ENCODE peak calls at places on chromosomes 11 and 22, in eight cellular contexts. J is astrocyte of the spinal cord; E is type B pancreatic cell; U is tibial nerve; D is fibroblast of mammary gland; S is RWPE2; Y is CD4-positive, alpha-beta T cell; H is IMR-90. I is an unnamed sample.

GRCh38 chr22:38067028-38067415 is 9.8 kb downstream of the PICK1 start:
- DNase-seq in J (no peak), E (no peak), U (peak), D (no peak), S (peak), Y (no peak), H (no peak), I (no peak)

GRCh38 chr11:11992257-11992690 is 16.2 kb downstream of the DKK3 start:
- DNase-seq in J (peak), E (peak), U (no peak), D (peak), S (no peak), Y (no peak), H (no peak), I (peak)

GRCh38 chr22:24688294-24688693 is 85.3 kb downstream of the GGT1 start:
- DNase-seq in J (no peak), E (no peak), U (no peak), D (no peak), S (no peak), Y (no peak), H (no peak), I (no peak)

GRCh38 chr11:95977534-95978174 is 53.7 kb upstream of the MTMR2 start:
- DNase-seq in J (peak), E (no peak), U (no peak), D (peak), S (no peak), Y (no peak), H (peak), I (peak)

GRCh38 chr11:69049490-69049867 is 747 bp downstream of the TPCN2 start:
- DNase-seq in J (no peak), E (no peak), U (no peak), D (no peak), S (no peak), Y (no peak), H (no peak), I (no peak)

GRCh38 chr11:29482510-29482909 is 534.3 kb downstream of the KCNA4 start:
- DNase-seq in J (no peak), E (no peak), U (no peak), D (no peak), S (no peak), Y (no peak), H (no peak), I (no peak)

GRCh38 chr11:119044708-119045107 is 12.3 kb downstream of the HYOU1 start:
- DNase-seq in J (no peak), E (no peak), U (no peak), D (no peak), S (no peak), Y (no peak), H (no peak), I (no peak)

GRCh38 chr22:29700206-29700948 is 19.4 kb upstream of the CABP7 start:
- DNase-seq in J (no peak), E (no peak), U (no peak), D (no peak), S (no peak), Y (no peak), H (peak), I (no peak)

GRCh38 chr22:41526802-41527799 is 17.2 kb downstream of the POLR3H start:
- DNase-seq in J (no peak), E (no peak), U (no peak), D (peak), S (no peak), Y (peak), H (peak), I (no peak)

GRCh38 chr11:114271316-114271715 is 24.9 kb upstream of the NNMT start:
- DNase-seq in J (no peak), E (peak), U (no peak), D (no peak), S (no peak), Y (no peak), H (no peak), I (no peak)

GRCh38 chr11:134997652-134998320 is 585.7 kb upstream of the B3GAT1 start:
- DNase-seq in J (no peak), E (no peak), U (no peak), D (no peak), S (no peak), Y (no peak), H (no peak), I (no peak)

GRCh38 chr11:12092714-12093113 is 17.7 kb upstream of the MICAL2 start:
- DNase-seq in J (no peak), E (no peak), U (no peak), D (no peak), S (no peak), Y (no peak), H (no peak), I (no peak)

GRCh38 chr11:12963789-12964536 is 45.2 kb upstream of the RASSF10 start:
- DNase-seq in J (peak), E (peak), U (peak), D (peak), S (no peak), Y (peak), H (peak), I (peak)

GRCh38 chr11:121033635-121034034 is 9.7 kb downstream of the TBCEL start:
- DNase-seq in J (no peak), E (no peak), U (no peak), D (no peak), S (no peak), Y (no peak), H (no peak), I (no peak)

GRCh38 chr11:95283653-95284052 is 52.7 kb upstream of the SESN3 start:
- DNase-seq in J (no peak), E (no peak), U (no peak), D (peak), S (no peak), Y (no peak), H (no peak), I (no peak)

GRCh38 chr22:39151329-39151975 is 1.0 kb downstream of the CBX7 start:
- DNase-seq in J (no peak), E (no peak), U (no peak), D (no peak), S (no peak), Y (no peak), H (no peak), I (no peak)

GRCh38 chr11:128737704-128738103 is 43.8 kb downstream of the FLI1 start:
- DNase-seq in J (no peak), E (no peak), U (no peak), D (no peak), S (no peak), Y (no peak), H (no peak), I (no peak)

GRCh38 chr22:36925388-36926290 is 12.2 kb downstream of the CSF2RB start:
- DNase-seq in J (no peak), E (no peak), U (no peak), D (no peak), S (no peak), Y (no peak), H (peak), I (no peak)

GRCh38 chr11:88522624-88523361 is 185.3 kb upstream of the CTSC start:
- DNase-seq in J (no peak), E (no peak), U (no peak), D (no peak), S (no peak), Y (no peak), H (no peak), I (no peak)

GRCh38 chr22:46528121-46528610 is 9.3 kb downstream of the CELSR1 start:
- DNase-seq in J (peak), E (no peak), U (no peak), D (no peak), S (peak), Y (no peak), H (peak), I (peak)

GRCh38 chr22:38422615-38423511 is 32.1 kb downstream of the KCNJ4 start:
- DNase-seq in J (no peak), E (no peak), U (no peak), D (no peak), S (no peak), Y (no peak), H (no peak), I (no peak)

GRCh38 chr11:79101736-79102135 is 339.1 kb downstream of the TENM4 start:
- DNase-seq in J (no peak), E (no peak), U (no peak), D (no peak), S (no peak), Y (no peak), H (no peak), I (no peak)

GRCh38 chr11:33941637-33942160 is 49.8 kb upstream of the LMO2 start:
- DNase-seq in J (peak), E (no peak), U (no peak), D (peak), S (no peak), Y (no peak), H (no peak), I (peak)

GRCh38 chr11:15775051-15775541 is 581.2 kb downstream of the SOX6 start:
- DNase-seq in J (peak), E (no peak), U (no peak), D (no peak), S (no peak), Y (no peak), H (peak), I (no peak)

GRCh38 chr22:40890881-40891280 is 29.0 kb upstream of the DNAJB7 start:
- DNase-seq in J (no peak), E (no peak), U (no peak), D (peak), S (no peak), Y (no peak), H (peak), I (no peak)

GRCh38 chr11:3902441-3902840 is 47.0 kb downstream of the STIM1 start:
- DNase-seq in J (no peak), E (no peak), U (no peak), D (no peak), S (no peak), Y (no peak), H (no peak), I (no peak)

GRCh38 chr11:64894070-64894811 is 15.8 kb upstream of the EHD1 start:
- DNase-seq in J (peak), E (peak), U (peak), D (peak), S (no peak), Y (peak), H (peak), I (peak)

GRCh38 chr11:72719144-72719543 is 33.1 kb downstream of the ARAP1 start:
- DNase-seq in J (no peak), E (no peak), U (no peak), D (peak), S (no peak), Y (no peak), H (peak), I (no peak)

GRCh38 chr11:37504925-37505324 is 906.9 kb upstream of the RAG2 start:
- DNase-seq in J (peak), E (no peak), U (no peak), D (peak), S (peak), Y (no peak), H (peak), I (peak)

GRCh38 chr11:9617960-9618359 is 44.5 kb downstream of the WEE1 start:
- DNase-seq in J (peak), E (no peak), U (no peak), D (peak), S (no peak), Y (no peak), H (peak), I (peak)

GRCh38 chr11:120055646-120056045 is 82.3 kb downstream of the TRIM29 start:
- DNase-seq in J (peak), E (no peak), U (no peak), D (no peak), S (no peak), Y (no peak), H (no peak), I (no peak)

GRCh38 chr22:18970180-18970947 is 34.3 kb upstream of the PRODH start:
- DNase-seq in J (no peak), E (no peak), U (no peak), D (no peak), S (no peak), Y (no peak), H (no peak), I (no peak)

GRCh38 chr11:66854231-66854661 is 2.6 kb upstream of the LRFN4 start:
- DNase-seq in J (no peak), E (no peak), U (no peak), D (no peak), S (no peak), Y (no peak), H (no peak), I (no peak)

GRCh38 chr11:69935941-69936505 is 116.8 kb upstream of the FGF3 start:
- DNase-seq in J (no peak), E (no peak), U (no peak), D (no peak), S (no peak), Y (no peak), H (no peak), I (no peak)

GRCh38 chr11:73894725-73895335 is 18.0 kb downstream of the PAAF1 start:
- DNase-seq in J (peak), E (no peak), U (no peak), D (peak), S (no peak), Y (no peak), H (peak), I (no peak)

GRCh38 chr22:26550498-26551033 is 38.3 kb upstream of the TFIP11 start:
- DNase-seq in J (peak), E (no peak), U (no peak), D (peak), S (no peak), Y (no peak), H (peak), I (peak)

GRCh38 chr11:116986521-116987105 is 111.6 kb downstream of the SIK3 start:
- DNase-seq in J (peak), E (no peak), U (no peak), D (peak), S (no peak), Y (no peak), H (peak), I (peak)

GRCh38 chr22:48227341-48228018 is 1465.0 kb downstream of the TBC1D22A start:
- DNase-seq in J (no peak), E (peak), U (no peak), D (no peak), S (no peak), Y (no peak), H (no peak), I (no peak)

GRCh38 chr11:3224730-3225098 is 6.1 kb upstream of the MRGPRG start:
- DNase-seq in J (no peak), E (no peak), U (no peak), D (no peak), S (no peak), Y (no peak), H (no peak), I (no peak)

GRCh38 chr11:112498701-112499100 is 238.0 kb upstream of the PLET1 start:
- DNase-seq in J (no peak), E (no peak), U (no peak), D (no peak), S (no peak), Y (no peak), H (no peak), I (no peak)

DNA sequence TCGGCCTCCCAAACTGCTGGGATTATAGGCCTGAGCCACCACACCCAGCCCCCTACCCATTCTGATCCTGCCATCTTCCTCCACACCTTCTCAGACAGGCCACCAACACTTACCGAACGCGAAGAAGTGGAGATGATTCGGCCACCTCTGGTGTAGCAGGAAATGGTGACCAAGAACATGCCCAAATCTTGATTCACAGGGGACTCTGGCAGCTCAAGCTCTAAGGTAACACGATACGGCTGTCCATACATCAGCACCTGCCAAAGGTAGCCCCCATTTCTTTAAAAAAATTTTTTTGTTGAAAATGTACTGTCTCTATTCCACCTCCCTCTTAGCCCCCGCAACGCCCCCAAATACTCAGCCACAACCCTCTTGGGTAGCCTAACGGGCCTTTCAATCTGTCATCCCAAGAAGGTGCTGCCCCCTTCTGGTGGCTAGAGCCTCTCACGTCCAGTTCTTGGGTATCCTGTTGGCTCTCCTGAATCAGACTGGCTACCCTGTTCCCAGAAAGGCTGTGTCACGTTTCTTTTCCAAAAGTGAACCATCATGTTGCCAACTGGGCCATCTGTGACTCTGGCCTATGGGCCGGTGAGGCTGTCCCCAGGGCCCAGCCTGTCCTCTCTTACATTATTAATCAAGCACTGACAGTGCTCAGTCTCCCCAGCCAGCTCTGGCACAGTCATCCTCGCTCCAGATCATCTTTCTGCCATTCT is 5.3 kb upstream of the LRRN4CL start:
- DNase-seq in J (peak), E (no peak), U (peak), D (peak), S (no peak), Y (peak), H (peak), I (peak)
- TF ChIP-seq CTCF in J (peak), E (peak), U (peak), D (peak), S (peak), Y (peak), H (peak), I (peak)

GRCh38 chr11:81707881-81708280 is 1025.8 kb downstream of the FAM181B start:
- DNase-seq in J (no peak), E (no peak), U (no peak), D (no peak), S (no peak), Y (no peak), H (no peak), I (no peak)
- TF ChIP-seq CTCF in J (peak), E (peak), U (no peak), D (peak), S (no peak), Y (no peak), H (no peak), I (peak)

DNA sequence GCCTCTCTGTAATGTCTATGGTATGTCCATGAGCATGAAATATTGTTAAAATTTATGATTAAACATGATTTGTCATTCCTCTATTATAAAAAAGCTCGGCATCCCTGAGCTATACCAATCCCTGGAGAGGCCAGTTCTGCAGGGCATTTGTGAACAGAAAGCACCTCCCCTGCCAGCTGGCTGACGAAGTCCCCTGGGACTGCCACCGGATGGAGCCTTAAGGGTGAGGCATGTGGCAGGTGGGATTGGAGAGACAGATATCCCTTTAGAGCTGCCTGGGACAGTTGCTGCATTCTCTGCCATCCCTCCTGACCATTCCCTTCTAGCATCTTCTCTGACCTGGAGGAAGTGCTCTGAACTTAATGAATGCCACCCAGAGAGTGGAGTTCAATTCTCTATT is 219.2 kb upstream of the NAV2 start:
- DNase-seq in J (no peak), E (no peak), U (no peak), D (no peak), S (no peak), Y (no peak), H (no peak), I (no peak)
- TF ChIP-seq CTCF in J (no peak), E (no peak), U (no peak), D (no peak), S (no peak), Y (no peak), H (no peak), I (no peak)

GRCh38 chr22:22886546-22886945 is 1.1 kb upstream of the IGLL5 start:
- DNase-seq in J (no peak), E (peak), U (no peak), D (no peak), S (no peak), Y (no peak), H (no peak), I (no peak)

GRCh38 chr22:22882033-22882717 is 5.4 kb upstream of the IGLL5 start:
- DNase-seq in J (no peak), E (peak), U (no peak), D (no peak), S (no peak), Y (no peak), H (no peak), I (no peak)

GRCh38 chr22:22883090-22883727 is 4.4 kb upstream of the IGLL5 start:
- DNase-seq in J (no peak), E (no peak), U (no peak), D (no peak), S (no peak), Y (no peak), H (no peak), I (no peak)

GRCh38 chr22:22884888-22885840 is 2.5 kb upstream of the IGLL5 start:
- DNase-seq in J (no peak), E (peak), U (no peak), D (no peak), S (no peak), Y (no peak), H (no peak), I (no peak)

GRCh38 chr22:22884010-22884887 is 3.4 kb upstream of the IGLL5 start:
- DNase-seq in J (peak), E (peak), U (peak), D (peak), S (no peak), Y (peak), H (peak), I (peak)
- TF ChIP-seq CTCF in J (peak), E (peak), U (peak), D (peak), S (peak), Y (peak), H (peak), I (peak)

GRCh38 chr11:6603287-6604080 is at the start of the genes ILK and RRP8:
- DNase-seq in J (peak), E (peak), U (peak), D (peak), S (peak), Y (peak), H (peak), I (peak)
- TF ChIP-seq CTCF in J (no peak), E (no peak), U (peak), D (peak), S (no peak), Y (no peak), H (peak), I (peak)

DNA sequence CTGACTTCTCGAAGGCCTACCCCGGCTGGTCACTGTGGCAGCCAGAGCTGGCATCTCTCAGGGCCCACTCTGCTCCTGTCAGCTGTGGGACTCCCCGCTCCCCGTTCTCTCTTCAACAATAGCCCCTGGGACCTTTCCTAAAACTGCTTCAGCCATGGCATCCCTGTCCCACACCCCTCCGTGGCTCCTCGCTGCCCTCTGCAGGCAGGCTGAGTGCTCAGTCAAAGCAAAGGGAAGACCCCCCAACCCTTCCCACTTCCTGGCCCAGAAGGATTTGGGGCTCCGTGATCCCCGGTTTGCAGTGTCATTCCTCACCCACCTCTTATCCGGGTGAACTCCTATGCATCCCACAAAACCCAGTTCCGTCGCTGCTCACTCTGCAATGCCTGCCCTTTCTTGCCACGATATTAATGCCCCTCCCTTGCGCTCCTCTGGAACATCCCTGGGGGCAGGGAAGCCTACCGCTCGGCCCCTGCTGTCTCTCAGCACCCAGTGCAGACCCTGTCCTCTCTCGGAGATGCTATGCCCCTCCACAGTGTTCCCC is 1.6 kb upstream of the TH start:
- DNase-seq in J (no peak), E (no peak), U (no peak), D (no peak), S (no peak), Y (no peak), H (no peak), I (no peak)
- TF ChIP-seq CTCF in J (peak), E (peak), U (no peak), D (peak), S (peak), Y (no peak), H (peak), I (peak)